ENCODE peak calls at places on chromosomes 5 and 9, in four cellular contexts. U is OCI-LY7, G is astrocyte, Q is fibroblast of lung. Y is an unnamed sample.

GRCh38 chr9:127159949-127160610 is 37.6 kb upstream of the ANGPTL2 start:
- DNase-seq in G (no peak), Q (no peak), U (no peak), Y (no peak)

GRCh38 chr5:139636207-139636792 is 11.8 kb upstream of the CXXC5 start:
- DNase-seq in Q (no peak), U (peak; percentile 98), G (no peak), Y (peak; percentile 60)

GRCh38 chr5:18243846-18244245 is 609.6 kb downstream of the TAF11L14 start:
- DNase-seq in Q (no peak), G (no peak), U (no peak), Y (no peak)

GRCh38 chr9:75683591-75683990 is 206.9 kb upstream of the PCSK5 start:
- DNase-seq in G (peak; percentile 2), U (no peak), Q (no peak), Y (no peak)

GRCh38 chr9:110615526-110615925 is 36.0 kb upstream of the SVEP1 start:
- DNase-seq in Q (no peak), U (no peak), G (peak; percentile 77), Y (no peak)

GRCh38 chr9:116860509-116861120 is 173.5 kb downstream of the TRIM32 start:
- DNase-seq in G (peak; percentile 20), Q (peak; percentile 63), U (peak; percentile 52), Y (peak; percentile 79)

GRCh38 chr9:123678878-123679329 is 251.0 kb downstream of the DENND1A start:
- DNase-seq in U (no peak), Q (peak; percentile 54), G (no peak), Y (no peak)

GRCh38 chr9:137213160-137214060 is 7.9 kb downstream of the NDOR1 start:
- DNase-seq in Q (no peak), G (no peak), U (no peak), Y (no peak)

GRCh38 chr9:79902937-79903600 is 331.3 kb downstream of the TLE4 start:
- DNase-seq in U (no peak), Q (no peak), G (peak; percentile 26), Y (no peak)

GRCh38 chr9:23088932-23089364 is 642.3 kb downstream of the DMRTA1 start:
- DNase-seq in U (peak; percentile 1), Q (no peak), G (no peak), Y (peak; percentile 43)

GRCh38 chr9:114282926-114283325 is 40.0 kb upstream of the ORM1 start:
- DNase-seq in Q (peak; percentile 84), U (no peak), G (peak; percentile 90), Y (no peak)

GRCh38 chr5:114192108-114192507 is 169.8 kb upstream of the KCNN2 start:
- DNase-seq in U (no peak), Q (peak; percentile 51), G (peak; percentile 53), Y (no peak)

GRCh38 chr9:100443781-100444768 is 17.1 kb downstream of the MSANTD3 start:
- DNase-seq in Q (peak; percentile 60), G (peak; percentile 25), U (no peak), Y (no peak)

GRCh38 chr5:1651971-1652872 is 128.5 kb upstream of the LPCAT1 start:
- DNase-seq in G (no peak), Q (no peak), U (no peak), Y (no peak)

GRCh38 chr5:106675674-106676073 is 995.1 kb downstream of the EFNA5 start:
- DNase-seq in U (no peak), Q (no peak), G (no peak), Y (no peak)

GRCh38 chr5:756865-757345 is 27.6 kb downstream of the ZDHHC11B start:
- DNase-seq in U (no peak), G (no peak), Q (no peak), Y (peak; percentile 41)

GRCh38 chr9:124505006-124505900 is 1.9 kb downstream of the NR5A1 start:
- DNase-seq in G (no peak), Q (no peak), U (no peak), Y (no peak)

GRCh38 chr5:176899296-176899891 is at the start of gene HK3:
- DNase-seq in U (no peak), G (no peak), Q (no peak), Y (no peak)

GRCh38 chr5:77369566-77369965 is 122.5 kb downstream of the WDR41 start:
- DNase-seq in U (no peak), Q (no peak), G (no peak), Y (no peak)

GRCh38 chr5:35804201-35804653 is 52.5 kb upstream of the IL7R start:
- DNase-seq in U (peak; percentile 24), Q (no peak), G (no peak), Y (no peak)

GRCh38 chr5:133293953-133294352 is 242.1 kb downstream of the HSPA4 start:
- DNase-seq in G (no peak), Q (no peak), U (no peak), Y (no peak)

GRCh38 chr5:173798127-173798810 is 89.9 kb upstream of the CPEB4 start:
- DNase-seq in Q (no peak), G (no peak), U (no peak), Y (no peak)

GRCh38 chr9:136095495-136096058 is 488 bp upstream of the NACC2 start:
- DNase-seq in U (no peak), G (no peak), Q (no peak), Y (no peak)

GRCh38 chr5:73763300-73764032 is 137.5 kb downstream of the ARHGEF28 start:
- DNase-seq in Q (no peak), G (no peak), U (no peak), Y (no peak)

GRCh38 chr5:104533498-104533897 is 970.9 kb upstream of the NUDT12 start:
- DNase-seq in G (no peak), U (no peak), Q (no peak), Y (no peak)

GRCh38 chr5:159106569-159107282 is 7.0 kb upstream of the EBF1 start:
- DNase-seq in U (peak; percentile 89), G (peak; percentile 39), Q (peak; percentile 75), Y (peak; percentile 95)

GRCh38 chr5:32280656-32281081 is 32.1 kb downstream of the MTMR12 start:
- DNase-seq in G (no peak), U (peak; percentile 27), Q (no peak), Y (no peak)

GRCh38 chr9:83238871-83239624 is 176.1 kb upstream of the RASEF start:
- DNase-seq in U (no peak), G (no peak), Q (no peak), Y (no peak)

GRCh38 chr5:76691470-76692273 is 24.3 kb upstream of the F2R start:
- DNase-seq in Q (peak; percentile 59), G (peak; percentile 84), U (no peak), Y (no peak)

GRCh38 chr5:26622947-26623346 is 415.4 kb downstream of the CDH9 start:
- DNase-seq in G (no peak), U (no peak), Q (no peak), Y (no peak)

GRCh38 chr5:174533127-174533453 is 191.3 kb upstream of the MSX2 start:
- DNase-seq in Q (no peak), G (peak; percentile 11), U (no peak), Y (no peak)

GRCh38 chr5:100644776-100645175 is 109.6 kb downstream of the FAM174A start:
- DNase-seq in G (no peak), U (no peak), Q (no peak), Y (no peak)

GRCh38 chr9:108474356-108474755 is 381.4 kb downstream of the ACTL7B start:
- DNase-seq in U (no peak), Q (no peak), G (peak; percentile 50), Y (no peak)

GRCh38 chr9:4110562-4110961 is 189.3 kb downstream of the GLIS3 start:
- DNase-seq in G (no peak), Q (no peak), U (no peak), Y (no peak)

GRCh38 chr5:37667846-37668245 is 172.0 kb downstream of the GDNF start:
- DNase-seq in U (no peak), Q (peak; percentile 8), G (no peak), Y (no peak)
- H3K4me2 ChIP-seq in U (no peak overlapping the region), Q (no peak overlapping the region), G (peak overlapping the region; percentile 66), Y (no peak overlapping the region)

DNA sequence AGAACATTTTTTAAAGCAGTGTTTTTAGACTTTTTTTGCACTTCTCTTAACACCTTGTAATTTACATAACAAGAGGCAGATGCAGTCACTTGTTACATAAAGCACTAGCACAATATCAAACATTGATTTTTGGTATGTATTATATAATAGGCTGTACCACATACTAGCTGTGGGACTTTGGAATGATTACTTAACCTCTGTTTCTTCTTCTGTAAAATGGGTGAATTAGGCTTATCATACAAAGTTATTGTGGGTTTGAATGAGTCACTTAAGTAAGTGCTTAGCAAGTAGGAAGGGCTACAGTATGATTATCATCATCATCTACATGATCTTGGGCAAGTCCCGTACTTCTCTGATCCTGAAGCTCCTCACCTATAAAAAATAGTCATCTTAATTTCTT is 2.1 kb downstream of the FAM81B start:
- DNase-seq in Q (no peak), U (no peak), G (no peak), Y (no peak)
- H3K27ac ChIP-seq in Q (no peak overlapping the region), U (no peak overlapping the region), G (no peak overlapping the region), Y (no peak overlapping the region)

DNA sequence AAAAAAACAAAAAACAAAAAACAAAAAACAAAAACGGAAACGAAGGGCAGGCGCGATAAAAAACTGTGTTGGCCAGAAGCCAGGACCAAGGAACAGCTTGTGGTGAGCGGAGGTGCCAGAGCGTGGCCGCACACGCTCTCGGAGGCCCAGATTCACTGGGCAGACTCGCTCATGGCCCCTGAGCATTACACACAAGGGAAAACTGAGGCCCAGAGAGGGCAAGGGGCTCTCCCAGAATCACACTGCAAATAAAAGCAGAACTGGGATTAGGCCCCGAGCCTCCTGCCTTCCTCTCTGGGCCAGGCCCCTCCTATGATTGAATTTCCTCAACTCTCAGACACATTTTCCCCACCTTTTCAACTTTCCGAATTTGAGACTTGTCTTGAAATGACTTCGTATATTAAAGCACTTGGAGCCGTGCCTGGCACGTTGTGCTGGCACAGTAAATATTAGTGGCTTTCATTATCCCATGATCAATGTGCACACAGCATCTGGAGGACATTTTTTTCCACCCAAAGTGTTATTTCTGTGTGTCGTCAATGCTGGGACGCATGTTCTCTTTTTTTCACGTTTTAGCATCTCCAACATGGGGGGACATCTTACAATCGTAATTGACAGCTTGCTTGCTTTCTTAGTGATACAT is 7.4 kb downstream of the FIBCD1 start:
- DNase-seq in U (no peak), Q (peak; percentile 26), G (no peak), Y (no peak)
- H3K4me2 ChIP-seq in U (no peak overlapping the region), Q (peak overlapping the region; percentile 29), G (no peak overlapping the region), Y (no peak overlapping the region)

GRCh38 chr5:6862306-6862705 is 149.1 kb downstream of the TENT4A start:
- DNase-seq in G (no peak), Q (no peak), U (no peak), Y (no peak)

GRCh38 chr5:6858419-6858818 is 145.2 kb downstream of the TENT4A start:
- DNase-seq in G (no peak), Q (no peak), U (no peak), Y (no peak)

GRCh38 chr5:6859001-6859400 is 145.8 kb downstream of the TENT4A start:
- DNase-seq in G (no peak), U (no peak), Q (no peak), Y (no peak)

GRCh38 chr5:6861667-6862066 is 148.4 kb downstream of the TENT4A start:
- DNase-seq in Q (no peak), G (no peak), U (no peak), Y (no peak)

GRCh38 chr5:6859951-6860638 is 146.9 kb downstream of the TENT4A start:
- DNase-seq in Q (no peak), G (no peak), U (no peak), Y (no peak)
- H3K27ac ChIP-seq in Q (no peak overlapping the region), G (no peak overlapping the region), U (no peak overlapping the region), Y (no peak overlapping the region)